ENCODE peak calls at places on chromosome 17, in six cellular contexts. One of them, this sample, is unnamed.

GRCh38 chr17:73203788-73204479 is 11.1 kb downstream of the COG1 start:
- DNase-seq in tibial nerve: no peak
- DNase-seq in uterus: no peak
- DNase-seq in mammary epithelial cell: no peak
- DNase-seq in endodermal cell: no peak
- DNase-seq in AG10803: no peak
- DNase-seq in this sample: no peak

GRCh38 chr17:74280093-74280513 is 6.1 kb downstream of the DNAI2 start:
- DNase-seq in endodermal cell: no peak
- DNase-seq in AG10803: no peak
- DNase-seq in uterus: no peak
- DNase-seq in mammary epithelial cell: no peak
- DNase-seq in tibial nerve: no peak
- DNase-seq in this sample: no peak

GRCh38 chr17:6591599-6592158 is 35.3 kb upstream of the PITPNM3 start:
- DNase-seq in AG10803: peak
- DNase-seq in mammary epithelial cell: peak
- DNase-seq in endodermal cell: no peak
- DNase-seq in uterus: no peak
- DNase-seq in tibial nerve: no peak
- DNase-seq in this sample: peak

GRCh38 chr17:78384479-78385175 is 6.2 kb downstream of the PGS1 start:
- DNase-seq in uterus: no peak
- DNase-seq in tibial nerve: no peak
- DNase-seq in endodermal cell: no peak
- DNase-seq in mammary epithelial cell: no peak
- DNase-seq in AG10803: no peak
- DNase-seq in this sample: no peak

GRCh38 chr17:4785311-4786110 is 653 bp downstream of the VMO1 start:
- DNase-seq in AG10803: no peak
- DNase-seq in tibial nerve: no peak
- DNase-seq in uterus: no peak
- DNase-seq in endodermal cell: peak
- DNase-seq in mammary epithelial cell: no peak
- DNase-seq in this sample: no peak

GRCh38 chr17:7915611-7916382 is at the start of gene RNF227:
- DNase-seq in tibial nerve: peak
- DNase-seq in endodermal cell: peak
- DNase-seq in uterus: peak
- DNase-seq in AG10803: peak
- DNase-seq in mammary epithelial cell: peak
- DNase-seq in this sample: peak

GRCh38 chr17:4110152-4110551 is 32.7 kb downstream of the ZZEF1 start:
- DNase-seq in mammary epithelial cell: peak
- DNase-seq in tibial nerve: no peak
- DNase-seq in endodermal cell: no peak
- DNase-seq in AG10803: peak
- DNase-seq in uterus: no peak
- DNase-seq in this sample: peak

GRCh38 chr17:38893113-38893512 is 23.3 kb downstream of the LASP1 start:
- DNase-seq in uterus: no peak
- DNase-seq in endodermal cell: peak
- DNase-seq in tibial nerve: no peak
- DNase-seq in AG10803: no peak
- DNase-seq in mammary epithelial cell: no peak
- DNase-seq in this sample: no peak

GRCh38 chr17:78541488-78542237 is 35.5 kb downstream of the DNAH17 start:
- DNase-seq in tibial nerve: no peak
- DNase-seq in mammary epithelial cell: peak
- DNase-seq in uterus: no peak
- DNase-seq in AG10803: peak
- DNase-seq in endodermal cell: peak
- DNase-seq in this sample: peak

GRCh38 chr17:4490109-4490591 is 8.5 kb upstream of the SPNS2 start:
- DNase-seq in AG10803: no peak
- DNase-seq in mammary epithelial cell: no peak
- DNase-seq in endodermal cell: no peak
- DNase-seq in tibial nerve: no peak
- DNase-seq in uterus: no peak
- DNase-seq in this sample: peak

GRCh38 chr17:79435296-79435695 is 175.6 kb downstream of the RBFOX3 start:
- DNase-seq in AG10803: no peak
- DNase-seq in tibial nerve: no peak
- DNase-seq in mammary epithelial cell: no peak
- DNase-seq in uterus: no peak
- DNase-seq in endodermal cell: no peak
- DNase-seq in this sample: no peak

GRCh38 chr17:55818026-55818425 is 67.2 kb downstream of the PCTP start:
- DNase-seq in tibial nerve: no peak
- DNase-seq in AG10803: no peak
- DNase-seq in endodermal cell: no peak
- DNase-seq in mammary epithelial cell: no peak
- DNase-seq in uterus: no peak
- DNase-seq in this sample: no peak

GRCh38 chr17:77248216-77249054 is 107.7 kb downstream of the SEC14L1 start:
- DNase-seq in mammary epithelial cell: no peak
- DNase-seq in uterus: no peak
- DNase-seq in AG10803: no peak
- DNase-seq in tibial nerve: no peak
- DNase-seq in endodermal cell: no peak
- DNase-seq in this sample: no peak

GRCh38 chr17:77245162-77245926 is 104.6 kb downstream of the SEC14L1 start:
- DNase-seq in tibial nerve: no peak
- DNase-seq in mammary epithelial cell: no peak
- DNase-seq in uterus: no peak
- DNase-seq in endodermal cell: no peak
- DNase-seq in AG10803: no peak
- DNase-seq in this sample: no peak

GRCh38 chr17:77247048-77247541 is 106.3 kb downstream of the SEC14L1 start:
- DNase-seq in endodermal cell: peak
- DNase-seq in uterus: peak
- DNase-seq in AG10803: peak
- DNase-seq in mammary epithelial cell: peak
- DNase-seq in tibial nerve: peak
- DNase-seq in this sample: peak

GRCh38 chr17:77246110-77247047 is 105.6 kb downstream of the SEC14L1 start:
- DNase-seq in endodermal cell: peak
- DNase-seq in mammary epithelial cell: no peak
- DNase-seq in uterus: no peak
- DNase-seq in AG10803: no peak
- DNase-seq in tibial nerve: no peak
- DNase-seq in this sample: no peak

DNA sequence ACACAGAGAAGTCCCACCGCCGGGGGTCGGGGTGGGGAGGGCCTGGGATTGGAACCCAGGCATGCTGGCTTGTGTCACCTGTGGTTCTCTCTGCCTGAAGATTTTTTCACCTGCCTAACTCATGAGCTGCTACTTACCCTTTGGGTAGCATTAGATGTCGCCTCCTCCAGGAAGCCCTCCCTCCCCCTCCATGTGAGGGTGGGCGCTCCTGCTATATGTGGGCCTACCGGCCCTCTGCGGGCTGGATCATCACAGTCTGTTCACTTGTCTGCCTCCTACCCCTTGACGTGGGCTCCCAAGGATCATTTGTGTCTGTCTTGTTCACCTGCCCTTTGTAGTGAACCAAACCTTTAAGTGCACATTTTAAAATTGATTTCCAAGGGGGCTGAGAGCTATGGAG is 106.8 kb downstream of the SEC14L1 start:
- DNase-seq in tibial nerve: no peak
- DNase-seq in AG10803: no peak
- DNase-seq in mammary epithelial cell: no peak
- DNase-seq in uterus: no peak
- DNase-seq in endodermal cell: no peak
- DNase-seq in this sample: no peak
- H3K4me3 ChIP-seq in tibial nerve: peak
- H3K4me3 ChIP-seq in AG10803: no peak
- H3K4me3 ChIP-seq in mammary epithelial cell: no peak
- H3K4me3 ChIP-seq in uterus: no peak
- H3K4me3 ChIP-seq in endodermal cell: peak
- H3K4me3 ChIP-seq in this sample: no peak

GRCh38 chr17:32102697-32103096 is 39.6 kb upstream of the RHOT1 start:
- DNase-seq in AG10803: peak
- DNase-seq in mammary epithelial cell: no peak
- DNase-seq in uterus: no peak
- DNase-seq in endodermal cell: peak
- DNase-seq in tibial nerve: no peak
- DNase-seq in this sample: no peak
- H3K4me3 ChIP-seq in AG10803: no peak
- H3K4me3 ChIP-seq in mammary epithelial cell: no peak
- H3K4me3 ChIP-seq in uterus: no peak
- H3K4me3 ChIP-seq in endodermal cell: no peak
- H3K4me3 ChIP-seq in tibial nerve: no peak
- H3K4me3 ChIP-seq in this sample: no peak

GRCh38 chr17:9802701-9803100 is 11.3 kb upstream of the DHRS7C start:
- DNase-seq in endodermal cell: no peak
- DNase-seq in mammary epithelial cell: no peak
- DNase-seq in uterus: no peak
- DNase-seq in AG10803: no peak
- DNase-seq in tibial nerve: no peak
- DNase-seq in this sample: no peak
- H3K4me3 ChIP-seq in endodermal cell: no peak
- H3K4me3 ChIP-seq in mammary epithelial cell: no peak
- H3K4me3 ChIP-seq in uterus: no peak
- H3K4me3 ChIP-seq in AG10803: no peak
- H3K4me3 ChIP-seq in tibial nerve: no peak
- H3K4me3 ChIP-seq in this sample: no peak

GRCh38 chr17:50062323-50063243 is 6.7 kb downstream of the ITGA3 start:
- DNase-seq in mammary epithelial cell: peak
- DNase-seq in endodermal cell: peak
- DNase-seq in uterus: peak
- DNase-seq in AG10803: peak
- DNase-seq in tibial nerve: no peak
- DNase-seq in this sample: peak
- H3K4me3 ChIP-seq in mammary epithelial cell: no peak
- H3K4me3 ChIP-seq in endodermal cell: no peak
- H3K4me3 ChIP-seq in uterus: no peak
- H3K4me3 ChIP-seq in AG10803: no peak
- H3K4me3 ChIP-seq in tibial nerve: no peak
- H3K4me3 ChIP-seq in this sample: peak

GRCh38 chr17:49555495-49556018 is 20.1 kb upstream of the NXPH3 start:
- DNase-seq in mammary epithelial cell: no peak
- DNase-seq in AG10803: no peak
- DNase-seq in endodermal cell: no peak
- DNase-seq in uterus: no peak
- DNase-seq in tibial nerve: no peak
- DNase-seq in this sample: no peak

GRCh38 chr17:49554694-49555494 is 20.8 kb upstream of the NXPH3 start:
- DNase-seq in uterus: no peak
- DNase-seq in tibial nerve: no peak
- DNase-seq in mammary epithelial cell: no peak
- DNase-seq in endodermal cell: peak
- DNase-seq in AG10803: no peak
- DNase-seq in this sample: no peak

GRCh38 chr17:49553676-49554335 is 21.9 kb upstream of the NXPH3 start:
- DNase-seq in endodermal cell: no peak
- DNase-seq in AG10803: no peak
- DNase-seq in mammary epithelial cell: no peak
- DNase-seq in uterus: no peak
- DNase-seq in tibial nerve: no peak
- DNase-seq in this sample: no peak

GRCh38 chr17:49556183-49556943 is 19.3 kb upstream of the NXPH3 start:
- DNase-seq in AG10803: peak
- DNase-seq in endodermal cell: peak
- DNase-seq in uterus: peak
- DNase-seq in tibial nerve: peak
- DNase-seq in mammary epithelial cell: peak
- DNase-seq in this sample: peak

GRCh38 chr17:49557204-49558024 is 18.3 kb upstream of the NXPH3 start:
- DNase-seq in mammary epithelial cell: peak
- DNase-seq in tibial nerve: no peak
- DNase-seq in uterus: no peak
- DNase-seq in AG10803: peak
- DNase-seq in endodermal cell: peak
- DNase-seq in this sample: peak
- H3K4me3 ChIP-seq in mammary epithelial cell: no peak
- H3K4me3 ChIP-seq in tibial nerve: no peak
- H3K4me3 ChIP-seq in uterus: no peak
- H3K4me3 ChIP-seq in AG10803: no peak
- H3K4me3 ChIP-seq in endodermal cell: no peak
- H3K4me3 ChIP-seq in this sample: no peak

GRCh38 chr17:15663176-15663575 is 20.9 kb downstream of the TRIM16 start:
- DNase-seq in endodermal cell: peak
- DNase-seq in uterus: no peak
- DNase-seq in mammary epithelial cell: no peak
- DNase-seq in AG10803: no peak
- DNase-seq in tibial nerve: no peak
- DNase-seq in this sample: no peak
- H3K4me3 ChIP-seq in endodermal cell: no peak
- H3K4me3 ChIP-seq in uterus: no peak
- H3K4me3 ChIP-seq in mammary epithelial cell: no peak
- H3K4me3 ChIP-seq in AG10803: no peak
- H3K4me3 ChIP-seq in tibial nerve: no peak
- H3K4me3 ChIP-seq in this sample: no peak

GRCh38 chr17:17769869-17770361 is 66.9 kb downstream of the SREBF1 start:
- DNase-seq in mammary epithelial cell: no peak
- DNase-seq in uterus: no peak
- DNase-seq in AG10803: no peak
- DNase-seq in tibial nerve: no peak
- DNase-seq in endodermal cell: no peak
- DNase-seq in this sample: no peak
- H3K4me3 ChIP-seq in mammary epithelial cell: no peak
- H3K4me3 ChIP-seq in uterus: no peak
- H3K4me3 ChIP-seq in AG10803: no peak
- H3K4me3 ChIP-seq in tibial nerve: no peak
- H3K4me3 ChIP-seq in endodermal cell: no peak
- H3K4me3 ChIP-seq in this sample: no peak

GRCh38 chr17:12463102-12463501 is 202.6 kb upstream of the MYOCD start:
- DNase-seq in endodermal cell: no peak
- DNase-seq in AG10803: peak
- DNase-seq in tibial nerve: no peak
- DNase-seq in uterus: no peak
- DNase-seq in mammary epithelial cell: no peak
- DNase-seq in this sample: no peak

GRCh38 chr17:12457493-12457892 is 208.2 kb upstream of the MYOCD start:
- DNase-seq in mammary epithelial cell: no peak
- DNase-seq in endodermal cell: no peak
- DNase-seq in AG10803: peak
- DNase-seq in uterus: no peak
- DNase-seq in tibial nerve: no peak
- DNase-seq in this sample: no peak
- H3K4me3 ChIP-seq in mammary epithelial cell: no peak
- H3K4me3 ChIP-seq in endodermal cell: no peak
- H3K4me3 ChIP-seq in AG10803: no peak
- H3K4me3 ChIP-seq in uterus: no peak
- H3K4me3 ChIP-seq in tibial nerve: no peak
- H3K4me3 ChIP-seq in this sample: no peak